ENCODE peak calls at places on chromosomes 13 and 19, in four cellular contexts. V is lower leg skin, E is choroid plexus epithelial cell, Q is suprapubic skin. R is an unnamed sample.

GRCh38 chr19:46602392-46603194 is 1.5 kb downstream of the CALM3 start:
- DNase-seq in V (peak), E (no peak), Q (no peak), R (peak)

GRCh38 chr19:31214086-31214485 is 135.2 kb downstream of the TSHZ3 start:
- DNase-seq in V (peak), E (peak), Q (peak), R (no peak)

GRCh38 chr13:100566543-100566942 is 22.0 kb downstream of the GGACT start:
- DNase-seq in V (no peak), E (no peak), Q (no peak), R (no peak)

GRCh38 chr13:108903613-108904012 is 274.2 kb downstream of the MYO16 start:
- DNase-seq in V (no peak), E (no peak), Q (no peak), R (no peak)

GRCh38 chr19:38930776-38931761 is at the start of gene MRPS12:
- DNase-seq in V (peak), E (peak), Q (peak), R (peak)

GRCh38 chr13:95660981-95661581 is 15.9 kb upstream of the DNAJC3 start:
- DNase-seq in V (no peak), E (peak), Q (no peak), R (no peak)

GRCh38 chr13:32261567-32261966 is 53.6 kb downstream of the ZAR1L start:
- DNase-seq in V (peak), E (peak), Q (no peak), R (no peak)

GRCh38 chr13:43767351-43767901 is 19.3 kb downstream of the ENOX1 start:
- DNase-seq in V (no peak), E (peak), Q (no peak), R (no peak)

GRCh38 chr13:52127783-52128702 is 830 bp downstream of the NEK5 start:
- DNase-seq in V (no peak), E (peak), Q (no peak), R (no peak)

GRCh38 chr13:20118268-20119140 is 42.3 kb downstream of the GJA3 start:
- DNase-seq in V (peak), E (peak), Q (peak), R (no peak)

GRCh38 chr19:485583-486236 is 10.6 kb upstream of the MADCAM1 start:
- DNase-seq in V (peak), E (peak), Q (no peak), R (no peak)

GRCh38 chr19:19582471-19582870 is 36.0 kb downstream of the PBX4 start:
- DNase-seq in V (no peak), E (no peak), Q (no peak), R (no peak)

GRCh38 chr13:99157046-99157445 is 43.6 kb upstream of the UBAC2 start:
- DNase-seq in V (no peak), E (no peak), Q (no peak), R (no peak)

GRCh38 chr19:13095393-13095784 is 7.3 kb downstream of the LYL1 start:
- DNase-seq in V (no peak), E (no peak), Q (no peak), R (no peak)

GRCh38 chr13:102852556-102852955 is 6.7 kb downstream of the ERCC5 start:
- DNase-seq in V (no peak), E (no peak), Q (no peak), R (no peak)

GRCh38 chr13:102848956-102849355 is 3.1 kb downstream of the ERCC5 start:
- DNase-seq in V (no peak), E (no peak), Q (no peak), R (no peak)

GRCh38 chr13:102856603-102857002 is 10.8 kb downstream of the ERCC5 start:
- DNase-seq in V (no peak), E (no peak), Q (no peak), R (no peak)

DNA sequence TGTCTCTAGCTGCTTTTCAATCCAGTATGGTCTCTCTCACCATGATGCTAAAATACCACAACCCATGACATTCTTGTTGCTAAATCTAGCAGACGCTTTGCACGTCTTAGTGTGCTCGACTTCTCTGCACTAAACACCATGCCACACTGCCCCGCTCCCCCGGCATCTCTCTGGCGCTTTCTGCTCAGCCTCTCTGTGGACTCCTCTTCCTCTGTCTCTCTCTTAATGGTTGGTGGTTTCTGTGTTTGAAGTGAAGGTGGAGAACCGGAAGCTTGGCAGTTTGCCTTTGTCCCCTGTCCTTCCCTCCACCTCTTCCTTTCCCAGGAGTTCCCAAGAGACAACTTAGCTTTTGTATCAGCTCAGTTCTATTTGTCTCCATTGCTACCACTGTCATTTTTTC is 8.8 kb downstream of the ERCC5 start:
- DNase-seq in V (no peak), E (no peak), Q (no peak), R (no peak)
- TF ChIP-seq CTCF in V (no peak), E (no peak), Q (no peak), R (no peak)

GRCh38 chr13:92074658-92075057 is 676.2 kb downstream of the GPC5 start:
- DNase-seq in V (no peak), E (peak), Q (no peak), R (no peak)
- TF ChIP-seq CTCF in V (no peak), E (peak), Q (no peak), R (peak)

DNA sequence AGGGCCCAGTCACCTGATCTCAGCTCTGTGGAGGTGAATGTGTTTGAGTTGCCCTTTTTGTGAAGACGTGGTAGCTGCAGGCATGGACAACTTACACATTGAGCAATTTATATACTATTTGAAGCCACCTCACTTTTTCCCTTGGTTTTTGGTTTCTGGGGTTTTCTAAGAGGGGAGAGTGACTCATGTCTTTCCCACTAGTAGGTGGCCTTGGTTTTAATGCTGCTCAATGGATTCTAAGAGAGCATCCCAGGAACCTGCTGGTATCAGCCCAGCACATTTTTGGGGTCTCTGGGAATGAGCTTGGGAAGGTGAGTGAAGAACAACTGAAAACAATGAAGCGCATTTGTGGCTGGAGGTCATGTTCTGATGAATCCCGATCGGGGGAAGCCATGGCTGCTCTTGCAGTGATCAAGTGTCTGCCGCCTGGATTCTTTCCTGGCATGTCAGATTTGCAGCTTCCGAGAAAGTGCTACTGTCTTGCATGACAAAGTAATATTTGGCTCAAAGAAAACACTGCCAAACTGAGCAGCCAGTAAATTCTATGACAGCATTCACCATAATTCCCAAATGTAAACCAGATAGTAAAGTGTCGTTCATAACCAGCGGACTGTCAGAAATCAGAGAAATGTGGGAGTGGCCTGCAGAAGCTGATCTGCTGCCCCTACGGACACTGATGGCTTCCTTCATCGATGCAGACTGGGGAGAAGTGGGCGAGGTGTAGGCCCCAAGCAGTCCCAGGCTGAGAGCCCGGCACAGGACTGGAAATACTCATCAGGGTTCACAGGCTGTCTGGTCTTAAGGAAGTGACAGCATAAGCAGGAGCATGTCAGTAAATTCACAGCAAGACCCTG is 98.7 kb downstream of the COL4A2 start:
- DNase-seq in V (no peak), E (peak), Q (no peak), R (no peak)
- TF ChIP-seq CTCF in V (no peak), E (no peak), Q (no peak), R (no peak)

GRCh38 chr13:41816057-41816456 is 144.9 kb downstream of the VWA8 start:
- DNase-seq in V (no peak), E (no peak), Q (no peak), R (no peak)
- TF ChIP-seq CTCF in V (no peak), E (no peak), Q (no peak), R (no peak)

DNA sequence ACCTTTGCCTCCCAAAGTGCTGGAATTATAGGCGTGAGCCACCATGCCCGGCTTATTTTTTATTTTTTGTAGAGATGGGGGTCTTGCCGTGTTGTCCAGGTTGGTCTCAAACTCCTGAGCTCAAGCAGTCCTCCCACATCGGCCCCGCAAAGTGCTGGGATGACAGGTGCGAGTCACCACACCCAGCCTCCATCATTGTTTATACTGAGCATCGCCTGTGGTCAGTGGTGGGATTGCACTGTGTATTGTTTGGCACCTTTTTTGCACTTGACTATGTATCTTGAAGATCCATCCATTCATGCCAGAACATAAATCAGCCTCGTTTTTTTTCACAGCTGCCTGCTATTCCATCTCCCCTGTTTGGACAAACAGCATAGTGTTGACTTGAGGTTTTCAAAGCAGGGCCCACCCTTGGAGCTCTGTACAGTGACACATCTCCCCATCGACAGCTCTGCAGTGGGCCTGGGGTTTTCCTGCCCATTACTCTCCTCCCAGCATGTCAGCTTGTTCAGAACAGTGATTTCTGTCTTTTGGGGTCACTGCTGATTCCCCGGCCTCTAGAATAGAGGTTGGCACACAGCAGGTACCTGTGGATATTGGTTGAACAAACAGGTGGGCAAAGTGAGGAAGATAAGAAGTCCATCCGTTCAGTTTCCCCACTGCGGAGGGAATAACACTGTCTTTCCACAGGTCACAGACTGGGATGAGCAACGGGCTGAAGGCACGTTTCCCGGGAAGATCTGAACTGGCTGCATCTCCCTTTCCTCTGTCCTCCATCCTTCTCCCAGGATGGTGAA is 8.2 kb upstream of the UPK1A start:
- DNase-seq in V (no peak), E (no peak), Q (no peak), R (no peak)
- TF ChIP-seq CTCF in V (no peak), E (peak), Q (no peak), R (peak)

GRCh38 chr19:18322318-18322758 is 538 bp downstream of the LSM4 start:
- DNase-seq in V (no peak), E (peak), Q (no peak), R (no peak)
- TF ChIP-seq CTCF in V (no peak), E (peak), Q (no peak), R (peak)

DNA sequence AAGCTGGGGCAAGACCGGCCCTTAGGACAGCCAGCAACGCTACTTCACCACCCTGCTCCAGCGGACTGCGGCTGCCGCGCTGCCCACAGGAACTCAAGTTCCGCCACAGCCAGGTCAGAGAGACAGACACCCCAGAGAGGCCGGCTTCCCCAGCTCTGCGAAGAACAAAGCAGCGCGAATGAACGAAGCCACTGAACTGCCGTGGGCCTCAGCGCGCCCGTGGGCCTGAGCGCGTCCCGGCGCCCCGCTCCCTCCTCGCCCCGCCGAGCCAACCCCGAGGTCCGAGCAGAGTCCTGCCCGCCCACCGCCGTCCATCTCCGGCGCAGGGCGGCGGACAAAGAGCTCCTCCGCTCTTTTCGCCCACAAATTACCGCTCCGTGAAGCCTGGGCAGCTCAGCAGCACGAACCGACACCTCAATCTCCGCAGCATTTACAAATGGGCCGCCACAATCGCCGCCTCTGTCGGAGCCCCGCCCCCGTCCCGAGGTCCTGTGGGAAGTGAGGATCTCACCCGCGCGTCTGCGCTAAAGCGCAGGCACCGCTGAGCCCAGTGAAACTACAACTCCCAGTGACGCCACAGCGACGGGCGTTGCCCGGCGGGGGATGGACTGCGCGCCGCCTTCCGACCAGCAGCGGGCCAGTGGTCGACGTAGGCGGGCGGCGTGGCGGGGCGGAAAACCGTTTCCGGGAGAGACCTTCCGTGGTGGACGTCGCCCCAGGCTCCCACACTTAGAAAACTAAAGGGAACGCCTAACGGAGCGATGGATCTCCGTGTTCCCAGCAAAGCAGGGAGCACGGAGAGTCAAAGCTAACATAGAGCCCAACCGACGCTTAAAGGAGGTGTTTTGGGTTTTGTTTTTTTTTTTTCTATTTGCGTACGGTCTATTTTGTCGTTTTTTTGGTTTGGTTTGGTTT is 158.7 kb downstream of the RNF17 start:
- DNase-seq in V (peak), E (peak), Q (peak), R (peak)
- TF ChIP-seq CTCF in V (no peak), E (no peak), Q (no peak), R (no peak)

DNA sequence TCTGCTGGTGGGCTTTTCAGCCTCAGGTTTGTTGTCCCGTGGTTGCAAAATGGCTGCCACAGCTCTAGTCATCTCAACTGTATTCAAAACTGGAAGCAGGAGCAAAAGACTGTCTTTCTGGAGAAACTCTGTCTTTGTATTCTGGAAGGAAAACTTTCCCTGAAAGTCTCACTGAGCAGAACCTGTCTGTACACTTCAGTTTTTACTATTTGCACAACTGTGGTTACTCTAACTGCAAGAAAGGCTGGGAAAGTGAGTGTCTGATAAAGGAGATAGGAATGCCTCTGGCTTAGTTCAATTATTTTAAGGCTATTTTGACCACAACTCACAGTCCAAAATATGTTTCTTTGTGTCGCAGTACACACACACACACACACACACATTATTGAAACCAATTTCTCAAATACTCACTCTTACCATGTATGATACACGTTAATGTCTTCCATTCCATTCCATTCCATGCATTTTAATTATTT is 49.7 kb upstream of the EHD2 start:
- DNase-seq in V (no peak), E (peak), Q (no peak), R (no peak)
- TF ChIP-seq CTCF in V (no peak), E (no peak), Q (no peak), R (no peak)

R was measured in chondrocyte.